ENCODE peak calls at places on chromosomes 16 and 17, in four cellular contexts. H is stimulated activated CD4-positive, alpha-beta T cell treated with anti-CD3 and anti-CD28 coated beads, Interleukin-15, amount 100 ng/mL, for 1 hour; C is GM04503; O is GM04504. M is an unnamed sample.

GRCh38 chr17:22278302-22279275 is 586.3 kb downstream of the KCNJ18 start:
- DNase-seq in H (no peak), C (no peak), O (no peak), M (no peak)

GRCh38 chr17:3535253-3535995 is 22.2 kb downstream of the TRPV3 start:
- DNase-seq in H (no peak), C (peak; percentile 28), O (peak; percentile 46), M (no peak)

GRCh38 chr17:16215965-16216316 is 607 bp upstream of the NCOR1 start:
- DNase-seq in H (no peak), C (peak; percentile 21), O (no peak), M (no peak)

GRCh38 chr17:48123111-48123510 is 15.5 kb downstream of the SNX11 start:
- DNase-seq in H (no peak), C (no peak), O (no peak), M (no peak)

GRCh38 chr16:27596411-27596810 is 46.5 kb downstream of the KATNIP start:
- DNase-seq in H (no peak), C (no peak), O (no peak), M (no peak)

GRCh38 chr17:13153036-13153435 is 135.2 kb upstream of the ELAC2 start:
- DNase-seq in H (no peak), C (no peak), O (peak; percentile 5), M (no peak)

GRCh38 chr17:50946891-50947843 is 81.0 kb upstream of the TOB1 start:
- DNase-seq in H (no peak), C (no peak), O (no peak), M (peak; percentile 25)

GRCh38 chr17:60173304-60173807 is 23.6 kb downstream of the CA4 start:
- DNase-seq in H (no peak), C (peak; percentile 56), O (peak; percentile 48), M (no peak)

GRCh38 chr16:75116081-75116910 is at the start of gene LDHD:
- DNase-seq in H (no peak), C (no peak), O (no peak), M (peak; percentile 85)

GRCh38 chr17:37840576-37840975 is 83.6 kb upstream of the TBC1D3K start:
- DNase-seq in H (no peak), C (no peak), O (no peak), M (no peak)

M was measured in left lung.